ENCODE peak calls at places on chromosomes 2 and 18, in eight cellular contexts. L, W, K, S, X, C, G and J are unnamed samples.

GRCh38 chr2:68796306-68796905 is 61.8 kb downstream of the ARHGAP25 start:
- DNase-seq in L (no peak), W (no peak), K (no peak), S (no peak), X (no peak), C (no peak), G (no peak), J (no peak)

GRCh38 chr18:61322265-61322873 is 10.9 kb upstream of the CDH20 start:
- DNase-seq in L (no peak), W (peak; percentile 63), K (no peak), S (peak; percentile 11), X (peak; percentile 43), C (peak; percentile 49), G (peak; percentile 78), J (peak; percentile 85)

GRCh38 chr2:33529771-33530481 is 53.5 kb downstream of the RASGRP3 start:
- DNase-seq in L (no peak), W (peak; percentile 89), K (no peak), S (no peak), X (no peak), C (no peak), G (no peak), J (no peak)

GRCh38 chr18:67766930-67767329 is 250.4 kb upstream of the DSEL start:
- DNase-seq in L (no peak), W (peak; percentile 85), K (no peak), S (no peak), X (no peak), C (no peak), G (no peak), J (no peak)

GRCh38 chr2:171957061-171957460 is 34.8 kb downstream of the HAT1 start:
- DNase-seq in L (no peak), W (no peak), K (peak; percentile 7), S (no peak), X (no peak), C (no peak), G (no peak), J (no peak)

GRCh38 chr2:175251425-175252041 is 70.0 kb upstream of the ATP5MC3 start:
- DNase-seq in L (no peak), W (peak; percentile 45), K (peak; percentile 27), S (no peak), X (no peak), C (no peak), G (no peak), J (peak; percentile 29)

GRCh38 chr18:32769242-32770180 is 3.3 kb downstream of the KLHL14 start:
- DNase-seq in L (no peak), W (no peak), K (peak; percentile 41), S (no peak), X (no peak), C (no peak), G (peak; percentile 82), J (peak; percentile 58)

GRCh38 chr2:45992021-45992745 is 305.0 kb upstream of the EPAS1 start:
- DNase-seq in L (peak; percentile 39), W (peak; percentile 75), K (peak; percentile 58), S (no peak), X (no peak), C (no peak), G (no peak), J (no peak)

GRCh38 chr2:48724278-48724677 is 31.2 kb downstream of the LHCGR start:
- DNase-seq in L (no peak), W (no peak), K (no peak), S (no peak), X (no peak), C (no peak), G (no peak), J (no peak)